ENCODE peak calls at places on chromosomes 13 and 19, in four cellular contexts. One of them, this sample, is unnamed.

GRCh38 chr13:75481176-75482069 is 546 bp downstream of the TBC1D4 start:
- DNase-seq in stimulated activated CD4-positive, alpha-beta T cell treated with anti-CD3 and anti-CD28 coated beads, Interleukin-4, amount 100 ng/mL, for 24 hours: peak; percentile 7
- DNase-seq in transverse colon: peak; percentile 24
- DNase-seq in stomach: peak; percentile 34
- DNase-seq in this sample: peak; percentile 31

GRCh38 chr13:39451301-39451700 is 151.7 kb downstream of the LHFPL6 start:
- DNase-seq in stomach: no peak
- DNase-seq in stimulated activated CD4-positive, alpha-beta T cell treated with anti-CD3 and anti-CD28 coated beads, Interleukin-4, amount 100 ng/mL, for 24 hours: no peak
- DNase-seq in transverse colon: no peak
- DNase-seq in this sample: peak; percentile 2

GRCh38 chr19:53545271-53546065 is 7.5 kb downstream of the ZNF331 start:
- DNase-seq in stimulated activated CD4-positive, alpha-beta T cell treated with anti-CD3 and anti-CD28 coated beads, Interleukin-4, amount 100 ng/mL, for 24 hours: no peak
- DNase-seq in stomach: no peak
- DNase-seq in transverse colon: no peak
- DNase-seq in this sample: no peak

GRCh38 chr13:94548382-94549240 is 47.3 kb downstream of the TGDS start:
- DNase-seq in stomach: peak; percentile 32
- DNase-seq in transverse colon: peak; percentile 59
- DNase-seq in stimulated activated CD4-positive, alpha-beta T cell treated with anti-CD3 and anti-CD28 coated beads, Interleukin-4, amount 100 ng/mL, for 24 hours: no peak
- DNase-seq in this sample: peak; percentile 26

GRCh38 chr19:54023191-54023590 is 31.8 kb downstream of the CACNG6 start:
- DNase-seq in transverse colon: no peak
- DNase-seq in stimulated activated CD4-positive, alpha-beta T cell treated with anti-CD3 and anti-CD28 coated beads, Interleukin-4, amount 100 ng/mL, for 24 hours: no peak
- DNase-seq in stomach: no peak
- DNase-seq in this sample: no peak

GRCh38 chr19:29681422-29682235 is 16.4 kb downstream of the PLEKHF1 start:
- DNase-seq in transverse colon: no peak
- DNase-seq in stomach: no peak
- DNase-seq in stimulated activated CD4-positive, alpha-beta T cell treated with anti-CD3 and anti-CD28 coated beads, Interleukin-4, amount 100 ng/mL, for 24 hours: no peak
- DNase-seq in this sample: no peak

GRCh38 chr13:100513987-100514670 is 74.5 kb downstream of the GGACT start:
- DNase-seq in stimulated activated CD4-positive, alpha-beta T cell treated with anti-CD3 and anti-CD28 coated beads, Interleukin-4, amount 100 ng/mL, for 24 hours: no peak
- DNase-seq in stomach: no peak
- DNase-seq in transverse colon: no peak
- DNase-seq in this sample: no peak

GRCh38 chr19:16070366-16070990 is 5.8 kb upstream of the TPM4 start:
- DNase-seq in stomach: peak; percentile 92
- DNase-seq in transverse colon: peak; percentile 96
- DNase-seq in stimulated activated CD4-positive, alpha-beta T cell treated with anti-CD3 and anti-CD28 coated beads, Interleukin-4, amount 100 ng/mL, for 24 hours: peak; percentile 84
- DNase-seq in this sample: peak; percentile 99

GRCh38 chr13:88068975-88069374 is 397.8 kb downstream of the SLITRK5 start:
- DNase-seq in stomach: no peak
- DNase-seq in transverse colon: no peak
- DNase-seq in stimulated activated CD4-positive, alpha-beta T cell treated with anti-CD3 and anti-CD28 coated beads, Interleukin-4, amount 100 ng/mL, for 24 hours: no peak
- DNase-seq in this sample: peak; percentile 0

GRCh38 chr19:42198676-42199439 is 18.6 kb downstream of the DEDD2 start:
- DNase-seq in stomach: peak; percentile 44
- DNase-seq in transverse colon: peak; percentile 72
- DNase-seq in stimulated activated CD4-positive, alpha-beta T cell treated with anti-CD3 and anti-CD28 coated beads, Interleukin-4, amount 100 ng/mL, for 24 hours: peak; percentile 56
- DNase-seq in this sample: peak; percentile 68

GRCh38 chr13:19634129-19634740 is 776 bp downstream of the MPHOSPH8 start:
- DNase-seq in stimulated activated CD4-positive, alpha-beta T cell treated with anti-CD3 and anti-CD28 coated beads, Interleukin-4, amount 100 ng/mL, for 24 hours: no peak
- DNase-seq in stomach: peak; percentile 33
- DNase-seq in transverse colon: peak; percentile 28
- DNase-seq in this sample: peak; percentile 42

GRCh38 chr19:13978721-13979191 is 26.4 kb downstream of the DCAF15 start:
- DNase-seq in transverse colon: no peak
- DNase-seq in stimulated activated CD4-positive, alpha-beta T cell treated with anti-CD3 and anti-CD28 coated beads, Interleukin-4, amount 100 ng/mL, for 24 hours: no peak
- DNase-seq in stomach: no peak
- DNase-seq in this sample: no peak

GRCh38 chr19:28103916-28104315 is 1109.0 kb downstream of the UQCRFS1 start:
- DNase-seq in stomach: no peak
- DNase-seq in stimulated activated CD4-positive, alpha-beta T cell treated with anti-CD3 and anti-CD28 coated beads, Interleukin-4, amount 100 ng/mL, for 24 hours: no peak
- DNase-seq in transverse colon: no peak
- DNase-seq in this sample: no peak

GRCh38 chr13:66831317-66831716 is 398.8 kb downstream of the PCDH9 start:
- DNase-seq in transverse colon: no peak
- DNase-seq in stomach: no peak
- DNase-seq in stimulated activated CD4-positive, alpha-beta T cell treated with anti-CD3 and anti-CD28 coated beads, Interleukin-4, amount 100 ng/mL, for 24 hours: no peak
- DNase-seq in this sample: no peak

GRCh38 chr19:10836478-10837325 is 690 bp upstream of the TMED1 start:
- DNase-seq in transverse colon: peak; percentile 86
- DNase-seq in stimulated activated CD4-positive, alpha-beta T cell treated with anti-CD3 and anti-CD28 coated beads, Interleukin-4, amount 100 ng/mL, for 24 hours: peak; percentile 86
- DNase-seq in stomach: peak; percentile 82
- DNase-seq in this sample: peak; percentile 86

GRCh38 chr19:56566904-56567273 is 379 bp upstream of the ZNF470 start:
- DNase-seq in transverse colon: peak; percentile 47
- DNase-seq in stomach: peak; percentile 46
- DNase-seq in stimulated activated CD4-positive, alpha-beta T cell treated with anti-CD3 and anti-CD28 coated beads, Interleukin-4, amount 100 ng/mL, for 24 hours: peak; percentile 39
- DNase-seq in this sample: peak; percentile 18

GRCh38 chr13:69374036-69374435 is 733.6 kb upstream of the ATXN8OS start:
- DNase-seq in transverse colon: no peak
- DNase-seq in stimulated activated CD4-positive, alpha-beta T cell treated with anti-CD3 and anti-CD28 coated beads, Interleukin-4, amount 100 ng/mL, for 24 hours: no peak
- DNase-seq in stomach: no peak
- DNase-seq in this sample: no peak

GRCh38 chr13:98143157-98143553 is 261 bp downstream of the FARP1 start:
- DNase-seq in stomach: no peak
- DNase-seq in transverse colon: no peak
- DNase-seq in stimulated activated CD4-positive, alpha-beta T cell treated with anti-CD3 and anti-CD28 coated beads, Interleukin-4, amount 100 ng/mL, for 24 hours: no peak
- DNase-seq in this sample: no peak

GRCh38 chr13:110911880-110912279 is 3.0 kb downstream of the ANKRD10 start:
- DNase-seq in transverse colon: no peak
- DNase-seq in stimulated activated CD4-positive, alpha-beta T cell treated with anti-CD3 and anti-CD28 coated beads, Interleukin-4, amount 100 ng/mL, for 24 hours: no peak
- DNase-seq in stomach: no peak
- DNase-seq in this sample: no peak

GRCh38 chr13:19117913-19118739 is 63.5 kb downstream of the TUBA3C start:
- DNase-seq in stimulated activated CD4-positive, alpha-beta T cell treated with anti-CD3 and anti-CD28 coated beads, Interleukin-4, amount 100 ng/mL, for 24 hours: no peak
- DNase-seq in transverse colon: no peak
- DNase-seq in stomach: no peak
- DNase-seq in this sample: no peak

GRCh38 chr13:110044521-110045200 is 258.3 kb upstream of the IRS2 start:
- DNase-seq in stimulated activated CD4-positive, alpha-beta T cell treated with anti-CD3 and anti-CD28 coated beads, Interleukin-4, amount 100 ng/mL, for 24 hours: no peak
- DNase-seq in transverse colon: no peak
- DNase-seq in stomach: no peak
- DNase-seq in this sample: no peak

GRCh38 chr13:111383591-111384440 is 63.4 kb downstream of the TEX29 start:
- DNase-seq in transverse colon: no peak
- DNase-seq in stomach: peak; percentile 1
- DNase-seq in stimulated activated CD4-positive, alpha-beta T cell treated with anti-CD3 and anti-CD28 coated beads, Interleukin-4, amount 100 ng/mL, for 24 hours: no peak
- DNase-seq in this sample: no peak

GRCh38 chr13:49533586-49534269 is 38.0 kb downstream of the PHF11 start:
- DNase-seq in stimulated activated CD4-positive, alpha-beta T cell treated with anti-CD3 and anti-CD28 coated beads, Interleukin-4, amount 100 ng/mL, for 24 hours: no peak
- DNase-seq in stomach: no peak
- DNase-seq in transverse colon: no peak
- DNase-seq in this sample: no peak